ENCODE peak calls at places on chromosome 7, in nine cellular contexts. C is H1, I is suprapubic skin, X is endothelial cell of umbilical vein, M is stomach, H is HCT116, G is prostate gland, A is upper lobe of left lung, V is transverse colon. Z is an unnamed sample.
A peak's percentile ranks its signal among the peaks of the same experiment; 100 is the strongest.

GRCh38 chr7:135798104-135798503 is 49.5 kb upstream of the FAM180A start:
- DNase-seq in M (no peak), X (no peak), I (no peak), H (no peak), G (no peak), C (no peak), A (no peak), V (no peak), Z (no peak)

GRCh38 chr7:121960678-121961461 is 87.9 kb downstream of the PTPRZ1 start:
- DNase-seq in X (peak; percentile 34), C (no peak), M (no peak), I (no peak), A (no peak), H (peak; percentile 57), V (no peak), G (no peak), Z (no peak)

GRCh38 chr7:92680458-92680857 is 90.3 kb upstream of the FAM133B start:
- DNase-seq in X (no peak), C (no peak), H (no peak), G (no peak), A (no peak), M (no peak), I (no peak), V (no peak), Z (no peak)

GRCh38 chr7:47477191-47478016 is 104.5 kb downstream of the TNS3 start:
- DNase-seq in V (no peak), C (no peak), A (no peak), G (no peak), X (no peak), H (no peak), I (no peak), M (no peak), Z (no peak)

GRCh38 chr7:22726849-22727792 is at the start of gene IL6:
- DNase-seq in C (peak; percentile 69), X (peak; percentile 91), A (peak; percentile 81), V (peak; percentile 63), G (peak; percentile 14), H (no peak), I (peak; percentile 89), M (peak; percentile 58), Z (peak; percentile 87)

GRCh38 chr7:137086896-137087295 is 218.4 kb downstream of the CHRM2 start:
- DNase-seq in A (no peak), V (no peak), X (no peak), C (no peak), I (no peak), G (no peak), M (no peak), H (no peak), Z (no peak)

GRCh38 chr7:87456247-87456646 is 19.2 kb downstream of the ABCB4 start:
- DNase-seq in X (no peak), I (no peak), M (no peak), G (no peak), C (no peak), A (no peak), V (no peak), H (no peak), Z (no peak)

GRCh38 chr7:94182721-94183120 is 178.6 kb upstream of the BET1 start:
- DNase-seq in M (no peak), I (no peak), A (no peak), G (no peak), H (no peak), X (no peak), C (no peak), V (no peak), Z (no peak)

GRCh38 chr7:12244129-12244528 is 33.0 kb downstream of the TMEM106B start:
- DNase-seq in H (peak; percentile 23), V (peak; percentile 34), C (peak; percentile 47), A (peak; percentile 27), G (no peak), I (no peak), M (peak; percentile 44), X (peak; percentile 36), Z (no peak)

GRCh38 chr7:109126404-109127050 is 556.9 kb downstream of the DNAJB9 start:
- DNase-seq in G (no peak), C (no peak), X (no peak), A (no peak), M (no peak), V (no peak), I (no peak), H (no peak), Z (no peak)

GRCh38 chr7:30412810-30413504 is 65.6 kb downstream of the NOD1 start:
- DNase-seq in H (peak; percentile 68), X (peak; percentile 90), I (no peak), M (peak; percentile 43), A (peak; percentile 50), C (peak; percentile 48), V (peak; percentile 32), G (peak; percentile 55), Z (no peak)

DNA sequence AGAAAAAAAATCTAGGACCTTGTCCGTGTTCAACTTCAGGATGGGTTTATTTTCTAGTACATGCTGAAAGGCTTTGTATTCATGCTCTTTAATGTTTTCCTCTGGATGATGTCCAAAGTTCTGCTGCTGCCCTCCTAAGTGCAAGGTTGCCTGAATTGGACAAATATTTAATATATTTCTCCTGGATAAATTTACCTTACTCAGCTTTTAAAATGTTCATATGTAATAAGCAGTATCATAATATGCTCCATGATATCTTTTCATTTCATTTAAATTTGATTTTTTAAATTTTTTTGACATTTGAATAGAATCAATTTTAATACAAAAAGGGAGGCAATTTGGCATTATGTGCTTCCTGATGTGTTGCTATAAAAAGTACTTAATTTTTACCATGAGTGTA is 95.9 kb upstream of the SLC25A13 start:
- DNase-seq in G (no peak), A (no peak), V (no peak), H (no peak), X (no peak), I (no peak), M (no peak), C (no peak), Z (no peak)
- TF ChIP-seq POLR2A in G (no peak), A (no peak), V (no peak), H (no peak), X (no peak), I (no peak), M (no peak), C (no peak), Z (no peak)

DNA sequence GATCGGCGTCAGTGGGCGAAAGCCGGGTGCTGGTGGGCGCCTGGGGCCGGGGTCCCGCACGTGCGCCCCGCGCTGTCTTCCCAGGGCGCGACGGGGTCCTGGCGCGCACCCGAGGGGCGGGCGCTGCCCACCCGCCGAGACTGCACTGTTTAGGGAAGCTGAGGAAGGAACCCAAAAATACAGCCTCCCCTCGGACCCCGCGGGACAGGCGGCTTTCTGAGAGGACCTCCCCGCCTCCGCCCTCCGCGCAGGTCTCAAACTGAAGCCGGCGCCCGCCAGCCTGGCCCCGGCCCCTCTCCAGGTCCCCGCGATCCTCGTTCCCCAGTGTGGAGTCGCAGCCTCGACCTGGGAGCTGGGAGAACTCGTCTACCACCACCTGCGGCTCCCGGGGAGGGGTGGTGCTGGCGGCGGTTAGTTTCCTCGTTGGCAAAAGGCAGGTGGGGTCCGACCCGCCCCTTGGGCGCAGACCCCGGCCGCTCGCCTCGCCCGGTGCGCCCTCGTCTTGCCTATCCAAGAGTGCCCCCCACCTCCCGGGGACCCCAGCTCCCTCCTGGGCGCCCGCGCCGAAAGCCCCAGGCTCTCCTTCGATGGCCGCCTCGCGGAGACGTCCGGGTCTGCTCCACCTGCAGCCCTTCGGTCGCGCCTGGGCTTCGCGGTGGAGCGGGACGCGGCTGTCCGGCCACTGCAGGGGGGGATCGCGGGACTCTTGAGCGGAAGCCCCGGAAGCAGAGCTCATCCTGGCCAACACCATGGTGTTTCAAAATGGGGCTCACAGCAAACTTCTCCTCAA is 1.1 kb downstream of the EGFR start:
- DNase-seq in V (peak; percentile 46), C (peak; percentile 61), X (no peak), M (peak; percentile 51), H (no peak), G (peak; percentile 33), A (no peak), I (no peak), Z (no peak)
- TF ChIP-seq CTCF in V (no peak), C (no peak), X (no peak), M (no peak), H (no peak), G (no peak), A (peak; percentile 49), I (no peak), Z (no peak)

GRCh38 chr7:150421831-150422230 is 28.6 kb upstream of the GIMAP8 start:
- DNase-seq in A (no peak), G (no peak), X (no peak), M (peak; percentile 25), H (no peak), V (no peak), C (peak; percentile 41), I (peak; percentile 77), Z (no peak)

GRCh38 chr7:150420987-150421674 is 29.3 kb upstream of the GIMAP8 start:
- DNase-seq in X (peak; percentile 80), V (peak; percentile 89), G (peak; percentile 74), A (peak; percentile 86), H (peak; percentile 77), I (peak; percentile 89), M (peak; percentile 90), C (peak; percentile 93), Z (peak; percentile 94)

GRCh38 chr7:150417239-150417638 is 33.2 kb upstream of the GIMAP8 start:
- DNase-seq in A (no peak), X (no peak), G (no peak), M (no peak), I (peak; percentile 40), C (peak; percentile 39), H (no peak), V (no peak), Z (no peak)

GRCh38 chr7:150417863-150418262 is 32.6 kb upstream of the GIMAP8 start:
- DNase-seq in X (no peak), C (peak; percentile 29), M (no peak), A (no peak), I (peak; percentile 37), V (no peak), H (no peak), G (no peak), Z (no peak)

GRCh38 chr7:150420242-150420641 is 30.2 kb upstream of the GIMAP8 start:
- DNase-seq in M (no peak), A (no peak), V (no peak), C (peak; percentile 39), X (no peak), I (no peak), H (no peak), G (no peak), Z (no peak)
- TF ChIP-seq POLR2AphosphoS5 in M (no peak), A (no peak), V (no peak), C (no peak), X (no peak), I (no peak), H (no peak), G (no peak), Z (no peak)

DNA sequence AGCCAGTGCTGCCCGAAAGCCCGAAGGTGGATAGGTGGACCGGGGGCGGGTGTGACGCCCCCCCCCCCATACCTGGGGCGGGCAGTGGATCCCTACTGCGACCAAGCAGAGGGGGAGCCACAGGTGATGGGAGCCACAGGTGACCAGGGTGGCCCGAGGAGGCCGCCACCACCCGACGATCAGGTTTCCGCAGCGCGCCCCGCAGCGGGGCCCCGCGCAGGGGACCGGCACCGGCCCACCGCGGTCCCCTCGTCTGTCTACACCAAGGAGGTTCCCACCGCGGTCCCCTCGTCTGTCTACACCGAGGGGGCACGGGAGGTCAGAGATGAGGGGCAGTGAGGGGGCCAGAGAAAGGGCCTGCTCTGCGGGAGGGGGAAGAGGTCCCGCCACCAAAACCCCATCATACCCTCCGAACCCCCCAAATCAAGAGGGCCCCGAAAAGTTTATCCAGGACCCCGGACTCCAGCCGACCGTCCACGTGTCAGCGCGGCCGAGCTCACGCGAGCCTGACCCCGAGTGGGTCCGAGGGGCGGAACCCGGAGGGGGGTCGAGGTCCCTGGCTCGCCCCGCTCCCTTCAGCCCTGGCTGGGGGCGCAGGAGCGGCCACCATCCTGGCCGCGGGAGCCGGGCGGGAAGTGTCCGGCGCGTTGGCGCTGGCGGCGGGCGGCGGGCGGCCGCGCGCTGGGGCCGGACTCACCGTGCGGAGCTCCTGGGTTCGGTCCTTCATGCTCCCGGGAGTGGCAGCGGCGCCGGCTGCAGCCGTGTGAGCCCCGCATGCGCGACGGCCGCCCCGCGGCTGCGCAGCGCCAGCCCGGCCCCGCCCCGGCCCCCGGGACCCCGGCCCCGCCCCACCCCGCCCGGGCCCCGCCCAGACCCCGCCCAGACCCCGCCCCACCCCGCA is at the start of gene STX1A:
- DNase-seq in I (no peak), H (no peak), G (peak; percentile 54), X (peak; percentile 55), A (peak; percentile 67), C (no peak), M (peak; percentile 77), V (peak; percentile 76), Z (peak; percentile 93)
- TF ChIP-seq POLR2A in I (no peak), H (peak; percentile 28), G (peak; percentile 73), X (peak; percentile 77), A (no peak), C (no peak), M (no peak), V (no peak), Z (no peak)